ENCODE peak calls at places on chromosomes 2 and 18, in eight cellular contexts. H is IMR-90, R is GM12865, K is tibial artery, B is cardiac muscle cell, S is stomach, I is epithelial cell of esophagus, C is heart right ventricle. W is an unnamed sample.

GRCh38 chr2:120934891-120935338 is 199.2 kb downstream of the GLI2 start:
- DNase-seq in H (peak; percentile 94), R (no peak), K (no peak), B (no peak), S (peak; percentile 50), I (peak; percentile 95), C (no peak), W (peak; percentile 87)

GRCh38 chr18:73407506-73407905 is 539.7 kb upstream of the NETO1 start:
- DNase-seq in H (peak; percentile 45), R (no peak), K (no peak), B (no peak), S (no peak), I (peak; percentile 24), C (no peak), W (no peak)

GRCh38 chr2:105406221-105406620 is 7.4 kb upstream of the FHL2 start:
- DNase-seq in H (peak; percentile 87), R (no peak), K (no peak), B (no peak), S (no peak), I (peak; percentile 72), C (no peak), W (no peak)

GRCh38 chr2:235848055-235848454 is 320.1 kb downstream of the GBX2 start:
- DNase-seq in H (no peak), R (no peak), K (no peak), B (no peak), S (no peak), I (no peak), C (no peak), W (no peak)

GRCh38 chr2:196170681-196171247 is 614 bp downstream of the STK17B start:
- DNase-seq in H (peak; percentile 60), R (peak; percentile 57), K (peak; percentile 69), B (peak; percentile 28), S (peak; percentile 39), I (peak; percentile 50), C (peak; percentile 40), W (no peak)

GRCh38 chr18:3340015-3340681 is 78.2 kb downstream of the MYL12B start:
- DNase-seq in H (peak; percentile 56), R (no peak), K (no peak), B (no peak), S (no peak), I (peak; percentile 33), C (no peak), W (no peak)

GRCh38 chr2:236939751-236940229 is 145.9 kb upstream of the COPS8 start:
- DNase-seq in H (no peak), R (no peak), K (no peak), B (no peak), S (no peak), I (no peak), C (no peak), W (no peak)

GRCh38 chr2:129730979-129731378 is 248.5 kb upstream of the RAB6C start:
- DNase-seq in H (no peak), R (no peak), K (no peak), B (no peak), S (no peak), I (no peak), C (no peak), W (no peak)

GRCh38 chr2:138827426-138828054 is 47.4 kb upstream of the NXPH2 start:
- DNase-seq in H (peak; percentile 68), R (peak; percentile 72), K (no peak), B (peak; percentile 71), S (no peak), I (peak; percentile 76), C (no peak), W (peak; percentile 2)

GRCh38 chr2:40321822-40322221 is 130.1 kb downstream of the SLC8A1 start:
- DNase-seq in H (no peak), R (no peak), K (no peak), B (no peak), S (no peak), I (no peak), C (no peak), W (no peak)

GRCh38 chr2:11743531-11743815 is 3.0 kb upstream of the LPIN1 start:
- DNase-seq in H (no peak), R (no peak), K (no peak), B (no peak), S (no peak), I (no peak), C (no peak), W (no peak)

GRCh38 chr2:11743846-11744553 is 2.4 kb upstream of the LPIN1 start:
- DNase-seq in H (peak; percentile 100), R (peak; percentile 87), K (peak; percentile 98), B (peak; percentile 90), S (peak; percentile 94), I (peak; percentile 100), C (peak; percentile 90), W (peak; percentile 97)

GRCh38 chr2:11746376-11746806 is at the start of gene LPIN1:
- DNase-seq in H (peak; percentile 82), R (peak; percentile 89), K (peak; percentile 95), B (peak; percentile 95), S (peak; percentile 93), I (peak; percentile 92), C (peak; percentile 91), W (no peak)

GRCh38 chr2:11745613-11746375 is 638 bp upstream of the LPIN1 start:
- DNase-seq in H (no peak), R (no peak), K (no peak), B (no peak), S (no peak), I (no peak), C (no peak), W (no peak)

DNA sequence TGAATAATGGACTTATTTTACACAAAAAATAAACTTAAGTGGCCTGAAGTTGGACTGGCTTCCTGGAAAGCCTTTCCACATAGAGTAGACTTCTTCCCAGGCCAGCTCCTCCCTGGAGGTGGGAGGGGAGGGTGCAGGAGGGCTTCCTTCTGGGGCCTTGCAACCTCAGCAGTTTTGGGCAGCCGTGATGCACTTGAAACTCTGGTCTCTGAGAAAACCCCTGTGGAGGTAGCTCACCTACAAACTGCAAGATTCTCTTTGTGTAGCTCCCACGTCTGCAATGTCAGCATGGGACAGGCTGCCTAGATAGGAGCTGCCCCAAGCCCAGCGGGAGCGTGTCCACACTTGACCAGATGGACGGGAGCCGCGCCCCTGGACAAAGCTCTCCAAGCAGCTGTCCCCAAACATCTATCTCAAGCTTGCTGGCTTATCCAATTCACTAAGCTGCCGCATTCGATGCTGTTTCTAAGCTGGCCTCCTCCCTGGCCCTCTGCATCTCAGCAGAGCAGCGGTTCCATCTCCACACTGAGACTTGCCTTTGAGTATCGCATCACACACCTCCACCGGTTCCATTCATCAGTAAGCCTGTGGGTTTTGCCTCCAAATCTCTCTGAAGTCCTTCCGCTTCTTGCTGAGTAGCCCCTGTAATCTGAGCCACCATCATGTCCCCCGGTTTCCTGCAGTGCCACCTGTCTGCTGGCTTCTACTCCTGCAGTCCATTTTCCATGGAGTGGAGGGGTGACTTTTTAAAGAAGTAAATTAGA is 1.6 kb upstream of the LPIN1 start:
- DNase-seq in H (peak; percentile 59), R (no peak), K (no peak), B (peak; percentile 62), S (no peak), I (no peak), C (no peak), W (no peak)
- TF ChIP-seq CTCF in H (peak; percentile 41), R (peak; percentile 16), K (no peak), B (peak; percentile 39), S (peak; percentile 6), I (peak; percentile 33), C (peak; percentile 42), W (peak; percentile 42)

DNA sequence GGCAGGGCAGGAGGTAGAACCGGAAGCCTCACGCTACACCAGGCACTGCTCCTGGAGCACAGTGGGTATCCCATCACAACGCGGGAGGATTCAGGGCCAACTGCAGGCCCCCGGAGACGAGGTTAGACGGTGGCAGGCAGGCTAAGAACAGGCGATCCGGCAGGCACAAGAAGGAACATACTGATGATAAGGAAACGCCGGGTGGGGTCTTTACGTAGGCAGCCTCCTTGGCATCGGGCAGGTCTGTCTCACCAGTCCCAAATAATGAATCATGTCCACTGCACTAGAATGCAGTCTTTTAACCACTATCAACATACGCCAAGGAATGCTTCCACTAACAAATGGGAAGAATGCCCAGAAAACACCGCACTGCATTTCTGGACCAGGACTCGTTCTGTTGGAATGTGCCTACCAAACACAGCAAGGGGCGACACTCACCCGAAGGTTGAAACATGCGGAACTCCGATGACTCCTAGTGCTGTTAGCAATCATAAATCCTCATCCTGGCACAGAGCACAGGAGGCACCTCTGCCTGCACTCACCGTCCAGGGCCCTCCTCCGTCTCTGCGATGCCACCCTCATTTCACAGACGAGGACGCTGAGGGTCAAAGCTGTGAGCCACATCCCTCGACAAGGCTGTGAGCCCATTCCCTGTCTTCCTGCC is 35.2 kb downstream of the ZNF516 start:
- DNase-seq in H (peak; percentile 100), R (no peak), K (no peak), B (no peak), S (peak; percentile 61), I (peak; percentile 99), C (no peak), W (peak; percentile 98)
- H3K4me3 ChIP-seq in H (no peak overlapping the region), R (no peak overlapping the region), K (peak overlapping the region; percentile 39), B (no peak overlapping the region), S (no peak overlapping the region), I (no peak overlapping the region), C (no peak overlapping the region), W (no peak overlapping the region)

DNA sequence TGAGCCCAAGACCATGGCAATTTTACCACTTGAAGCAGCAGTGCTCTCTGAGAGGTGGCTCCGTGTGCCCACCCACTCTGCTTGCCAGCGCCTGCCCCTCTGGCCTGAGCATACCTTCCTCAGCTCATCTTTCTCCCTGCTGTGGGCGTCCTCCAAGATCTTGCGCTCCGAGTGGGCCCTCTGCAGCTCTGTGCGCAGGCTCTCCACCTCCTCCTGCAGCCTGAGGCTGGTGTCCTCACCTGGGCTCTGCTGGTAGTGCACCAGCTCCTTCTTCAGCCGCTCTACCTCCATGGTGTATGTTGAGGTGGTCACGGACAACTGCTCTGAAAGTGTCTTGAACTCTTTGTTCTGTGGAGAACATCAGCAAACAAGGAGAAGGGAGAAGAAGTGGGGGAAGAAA is 81.5 kb upstream of the ACAA2 start:
- DNase-seq in H (no peak), R (no peak), K (no peak), B (no peak), S (no peak), I (no peak), C (no peak), W (no peak)
- TF ChIP-seq CTCF in H (no peak), R (no peak), K (no peak), B (no peak), S (no peak), I (no peak), C (no peak), W (no peak)

GRCh38 chr18:1308686-1309085 is 404.0 kb downstream of the ADCYAP1 start:
- DNase-seq in H (no peak), R (no peak), K (no peak), B (no peak), S (no peak), I (no peak), C (no peak), W (no peak)

GRCh38 chr18:1302861-1303260 is 398.2 kb downstream of the ADCYAP1 start:
- DNase-seq in H (no peak), R (no peak), K (no peak), B (no peak), S (no peak), I (no peak), C (no peak), W (no peak)

GRCh38 chr18:1306641-1307040 is 402.0 kb downstream of the ADCYAP1 start:
- DNase-seq in H (no peak), R (no peak), K (no peak), B (no peak), S (no peak), I (no peak), C (no peak), W (no peak)

GRCh38 chr18:1304392-1304992 is 399.8 kb downstream of the ADCYAP1 start:
- DNase-seq in H (no peak), R (no peak), K (no peak), B (no peak), S (no peak), I (no peak), C (no peak), W (no peak)
- H3K4me3 ChIP-seq in H (no peak overlapping the region), R (no peak overlapping the region), K (no peak overlapping the region), B (no peak overlapping the region), S (no peak overlapping the region), I (no peak overlapping the region), C (no peak overlapping the region), W (no peak overlapping the region)

W was measured in BJ.